ENCODE peak calls at places on chromosome 4, in six cellular contexts. V, L, X, K, G and F are unnamed samples.

GRCh38 chr4:2284934-2285664 is 23.2 kb upstream of the MXD4 start:
- DNase-seq in V (peak; percentile 79), L (no peak), X (no peak), K (no peak), G (peak; percentile 62), F (peak; percentile 33)

GRCh38 chr4:88457307-88458090 is 580 bp downstream of the HERC5 start:
- DNase-seq in V (no peak), L (no peak), X (peak; percentile 54), K (peak; percentile 31), G (peak; percentile 8), F (peak; percentile 86)

GRCh38 chr4:137432431-137432830 is 99.9 kb downstream of the PCDH18 start:
- DNase-seq in V (no peak), L (no peak), X (no peak), K (no peak), G (no peak), F (no peak)

GRCh38 chr4:84920591-84920990 is 45.9 kb downstream of the WDFY3 start:
- DNase-seq in V (peak; percentile 78), L (no peak), X (no peak), K (no peak), G (peak; percentile 62), F (no peak)

GRCh38 chr4:113212613-113213012 is 163.2 kb downstream of the ANK2 start:
- DNase-seq in V (no peak), L (no peak), X (no peak), K (no peak), G (no peak), F (no peak)

GRCh38 chr4:140098481-140099132 is 55.4 kb downstream of the MAML3 start:
- DNase-seq in V (peak; percentile 87), L (no peak), X (no peak), K (no peak), G (peak; percentile 86), F (no peak)

GRCh38 chr4:53128959-53129358 is 236.9 kb downstream of the SCFD2 start:
- DNase-seq in V (no peak), L (no peak), X (no peak), K (no peak), G (no peak), F (no peak)

GRCh38 chr4:66062044-66062443 is 391.8 kb upstream of the EPHA5 start:
- DNase-seq in V (no peak), L (no peak), X (no peak), K (no peak), G (peak; percentile 27), F (no peak)

GRCh38 chr4:57442834-57443291 is 332.7 kb upstream of the IGFBP7 start:
- DNase-seq in V (peak; percentile 13), L (no peak), X (peak; percentile 56), K (no peak), G (peak; percentile 6), F (no peak)

GRCh38 chr4:53804719-53805118 is 213.4 kb upstream of the LNX1 start:
- DNase-seq in V (no peak), L (no peak), X (peak; percentile 67), K (peak; percentile 32), G (no peak), F (peak; percentile 63)

GRCh38 chr4:173182403-173182802 is 13.8 kb downstream of the GALNT7 start:
- DNase-seq in V (peak; percentile 88), L (no peak), X (no peak), K (no peak), G (peak; percentile 97), F (no peak)

GRCh38 chr4:156673483-156673882 is 298.1 kb downstream of the PDGFC start:
- DNase-seq in V (peak; percentile 16), L (no peak), X (no peak), K (no peak), G (peak; percentile 77), F (no peak)

GRCh38 chr4:79281577-79282359 is 44.1 kb downstream of the NAA11 start:
- DNase-seq in V (no peak), L (no peak), X (no peak), K (no peak), G (no peak), F (no peak)

GRCh38 chr4:164571593-164572385 is 182.1 kb upstream of the SMIM31 start:
- DNase-seq in V (no peak), L (no peak), X (no peak), K (no peak), G (peak; percentile 80), F (peak; percentile 20)

GRCh38 chr4:156763511-156763910 is 208.1 kb downstream of the PDGFC start:
- DNase-seq in V (peak; percentile 43), L (no peak), X (no peak), K (no peak), G (peak; percentile 51), F (no peak)

GRCh38 chr4:173399016-173399415 is at the start of gene SCRG1:
- DNase-seq in V (peak; percentile 4), L (no peak), X (no peak), K (no peak), G (no peak), F (peak; percentile 61)

GRCh38 chr4:118087366-118087765 is 53.1 kb downstream of the NDST3 start:
- DNase-seq in V (no peak), L (no peak), X (no peak), K (no peak), G (no peak), F (no peak)

GRCh38 chr4:15362541-15362940 is 65.3 kb upstream of the C1QTNF7 start:
- DNase-seq in V (no peak), L (no peak), X (no peak), K (no peak), G (no peak), F (no peak)

GRCh38 chr4:126583509-126583908 is 1049.2 kb upstream of the INTU start:
- DNase-seq in V (peak; percentile 26), L (no peak), X (no peak), K (no peak), G (no peak), F (no peak)

GRCh38 chr4:108010167-108010566 is 20.5 kb downstream of the HADH start:
- DNase-seq in V (peak; percentile 89), L (no peak), X (no peak), K (no peak), G (peak; percentile 82), F (no peak)

GRCh38 chr4:45004326-45004725 is 278.0 kb upstream of the GNPDA2 start:
- DNase-seq in V (no peak), L (no peak), X (no peak), K (no peak), G (no peak), F (no peak)

GRCh38 chr4:45007499-45007898 is 281.1 kb upstream of the GNPDA2 start:
- DNase-seq in V (no peak), L (no peak), X (no peak), K (no peak), G (no peak), F (no peak)

GRCh38 chr4:45006078-45006477 is 279.7 kb upstream of the GNPDA2 start:
- DNase-seq in V (no peak), L (no peak), X (no peak), K (no peak), G (no peak), F (no peak)

DNA sequence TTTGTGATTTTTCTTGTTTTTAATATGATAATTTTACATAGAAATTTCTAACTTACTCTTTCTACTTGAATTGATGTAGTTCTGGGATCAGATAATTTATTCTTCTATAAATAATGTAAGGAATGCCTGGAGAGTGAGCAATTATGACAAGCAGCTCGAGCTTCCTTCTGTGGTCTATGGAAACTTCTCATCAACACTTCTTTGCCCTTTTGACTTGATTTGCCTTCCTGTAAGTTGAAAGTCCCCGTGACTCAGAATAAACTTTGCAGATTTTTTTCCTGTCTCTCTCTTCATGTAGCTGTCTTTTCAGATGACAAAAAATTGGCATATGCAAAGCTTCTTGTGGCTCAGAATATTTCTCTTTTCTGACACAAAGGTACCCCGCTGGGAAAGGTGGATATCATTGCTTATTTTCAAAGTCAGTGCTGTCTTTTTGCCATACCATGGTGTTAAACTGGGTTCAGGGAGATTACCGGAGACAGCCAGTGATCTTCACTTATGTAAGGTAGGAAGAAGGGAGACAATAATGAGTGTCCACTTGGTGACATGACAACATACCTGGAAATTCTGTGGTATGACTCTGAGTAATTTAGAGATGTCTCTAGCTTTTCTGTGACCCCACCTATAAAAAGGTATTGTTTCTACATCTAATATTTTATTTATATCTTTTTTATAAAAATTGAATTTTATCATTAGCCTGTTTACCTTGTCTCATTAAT is 278.6 kb upstream of the GNPDA2 start:
- DNase-seq in V (no peak), L (no peak), X (no peak), K (no peak), G (peak; percentile 5), F (no peak)
- H3K9me3 ChIP-seq in V (peaks cover 6% of the 10 kb centered on the region), L (no peaks in the 10 kb centered on the region), X (no peaks in the 10 kb centered on the region), K (no peaks in the 10 kb centered on the region), G (no peaks in the 10 kb centered on the region), F (no peaks in the 10 kb centered on the region)

GRCh38 chr4:38080575-38080974 is 120.4 kb downstream of the PTTG2 start:
- DNase-seq in V (no peak), L (no peak), X (no peak), K (no peak), G (no peak), F (no peak)
- H3K27ac ChIP-seq in V (no peak overlapping the region), L (no peak overlapping the region), X (no peak overlapping the region), K (no peak overlapping the region), G (no peak overlapping the region), F (no peak overlapping the region)

DNA sequence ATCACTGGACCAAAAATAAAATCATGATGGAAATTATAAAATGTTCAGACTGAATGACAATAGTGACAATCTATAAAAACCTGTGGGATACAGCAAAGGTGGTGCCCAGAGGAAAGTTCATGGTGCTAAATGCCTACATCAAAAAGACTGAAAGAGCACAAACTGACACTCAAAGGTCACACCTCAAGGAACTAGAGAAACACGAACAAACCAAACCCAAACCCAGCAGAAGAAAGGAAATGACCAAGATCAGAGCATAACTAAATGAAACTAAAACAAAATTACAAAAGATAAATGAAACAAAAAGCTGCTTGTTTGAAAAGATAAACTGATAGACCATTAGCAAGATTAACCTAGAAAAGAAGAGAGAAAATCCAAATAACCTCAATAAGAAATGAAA is 78.7 kb downstream of the ANAPC10 start:
- DNase-seq in V (no peak), L (no peak), X (no peak), K (no peak), G (no peak), F (no peak)
- H3K9me3 ChIP-seq in V (peaks cover under 1% of the 10 kb centered on the region), L (no peaks in the 10 kb centered on the region), X (peaks cover 32% of the 10 kb centered on the region), K (no peaks in the 10 kb centered on the region), G (no peaks in the 10 kb centered on the region), F (no peaks in the 10 kb centered on the region)

GRCh38 chr4:180641495-180641894 is 1601.7 kb upstream of the TENM3 start:
- DNase-seq in V (no peak), L (no peak), X (no peak), K (no peak), G (no peak), F (no peak)
- H3K27ac ChIP-seq in V (no peak overlapping the region), L (no peak overlapping the region), X (no peak overlapping the region), K (no peak overlapping the region), G (no peak overlapping the region), F (no peak overlapping the region)